ENCODE peak calls at places on chromosomes 11 and 22, in six cellular contexts. V is SK-MEL-5, Z is endothelial cell of umbilical vein, W is lower leg skin, E is HCEC 1CT, H is CD14-positive monocyte. U is an unnamed sample.
A peak's percentile ranks its signal among the peaks of the same experiment; 100 is the strongest.

GRCh38 chr11:70671083-70671482 is 272.8 kb downstream of the CTTN start:
- DNase-seq in W (no peak), E (no peak), V (no peak), Z (no peak), H (no peak), U (peak; percentile 17)

GRCh38 chr11:118996926-118997626 is 862 bp upstream of the CENATAC start:
- DNase-seq in H (no peak), E (peak; percentile 9), W (no peak), Z (peak; percentile 22), V (peak; percentile 30), U (peak; percentile 38)

GRCh38 chr11:86167499-86168161 is 76.9 kb upstream of the EED start:
- DNase-seq in V (no peak), W (no peak), E (no peak), Z (peak; percentile 41), H (no peak), U (no peak)

GRCh38 chr11:72652871-72653615 is 21.2 kb downstream of the PDE2A start:
- DNase-seq in W (no peak), E (no peak), H (no peak), Z (no peak), V (no peak), U (peak; percentile 44)

GRCh38 chr11:44654057-44654456 is 72.7 kb upstream of the TSPAN18 start:
- DNase-seq in W (no peak), E (no peak), V (no peak), Z (no peak), H (no peak), U (no peak)

GRCh38 chr11:47001666-47002285 is 65.2 kb downstream of the CSTPP1 start:
- DNase-seq in W (no peak), V (no peak), H (no peak), E (no peak), Z (no peak), U (peak; percentile 13)

GRCh38 chr22:38861170-38861874 is 10.7 kb downstream of the CBX6 start:
- DNase-seq in Z (no peak), E (no peak), V (no peak), W (no peak), H (peak; percentile 9), U (no peak)

GRCh38 chr11:100827934-100828661 is 141.0 kb downstream of the ARHGAP42 start:
- DNase-seq in H (no peak), E (peak; percentile 18), Z (peak; percentile 70), W (no peak), V (peak; percentile 67), U (peak; percentile 62)

GRCh38 chr11:116104480-116105174 is 600.4 kb upstream of the CADM1 start:
- DNase-seq in E (no peak), Z (no peak), V (no peak), H (no peak), W (no peak), U (no peak)

GRCh38 chr11:74559934-74560309 is 32.5 kb upstream of the POLD3 start:
- DNase-seq in Z (no peak), H (no peak), W (no peak), V (peak; percentile 45), E (no peak), U (no peak)

U was measured in NCI-H82.